ENCODE peak calls at places on chromosome 5, in ten cellular contexts. Z is left cardiac atrium; G is ovary; B is HT-29; W is activated T-cell treated with anti-CD3 and anti-CD28 coated beads, Interleukin-2, amount 50 U/mL, for 1 hour; I is H1; M is head of caudate nucleus; U is right cardiac atrium; C is nucleus accumbens; A is AG09319. S is an unnamed sample.

GRCh38 chr5:162456096-162456495 is 388.5 kb downstream of the GABRG2 start:
- DNase-seq in Z (no peak), G (no peak), B (no peak), W (no peak), I (no peak), M (no peak), U (no peak), C (no peak), A (no peak), S (no peak)

GRCh38 chr5:153714732-153715287 is 224.3 kb downstream of the GRIA1 start:
- DNase-seq in Z (no peak), G (no peak), B (no peak), W (no peak), I (no peak), M (no peak), U (no peak), C (no peak), A (no peak), S (no peak)

GRCh38 chr5:160390787-160391696 is 8.8 kb downstream of the FAM200C start:
- DNase-seq in Z (no peak), G (no peak), B (peak), W (no peak), I (no peak), M (no peak), U (no peak), C (no peak), A (no peak), S (peak)

GRCh38 chr5:58108507-58108906 is 351.4 kb downstream of the PLK2 start:
- DNase-seq in Z (no peak), G (no peak), B (no peak), W (no peak), I (no peak), M (no peak), U (no peak), C (no peak), A (no peak), S (no peak)

GRCh38 chr5:148910686-148911361 is 84.4 kb downstream of the ADRB2 start:
- DNase-seq in Z (peak), G (no peak), B (peak), W (no peak), I (no peak), M (no peak), U (peak), C (no peak), A (no peak), S (no peak)

GRCh38 chr5:93417500-93417899 is 163.5 kb downstream of the NR2F1-AS1 start:
- DNase-seq in Z (no peak), G (no peak), B (no peak), W (no peak), I (no peak), M (no peak), U (no peak), C (no peak), A (no peak), S (no peak)

GRCh38 chr5:119055267-119055666 is 15.6 kb upstream of the DMXL1 start:
- DNase-seq in Z (no peak), G (no peak), B (no peak), W (no peak), I (no peak), M (no peak), U (no peak), C (no peak), A (no peak), S (no peak)

GRCh38 chr5:65822696-65823095 is 100.7 kb downstream of the NLN start:
- DNase-seq in Z (no peak), G (no peak), B (no peak), W (no peak), I (no peak), M (no peak), U (no peak), C (no peak), A (no peak), S (no peak)

GRCh38 chr5:58987193-58987592 is 404.3 kb downstream of the RAB3C start:
- DNase-seq in Z (no peak), G (no peak), B (no peak), W (no peak), I (no peak), M (no peak), U (no peak), C (no peak), A (no peak), S (no peak)

GRCh38 chr5:172904643-172905345 is 54.4 kb upstream of the RPL26L1 start:
- DNase-seq in Z (peak), G (peak), B (peak), W (no peak), I (no peak), M (peak), U (peak), C (peak), A (no peak), S (no peak)

GRCh38 chr5:138946241-138946623 is 71.1 kb upstream of the LRRTM2 start:
- DNase-seq in Z (no peak), G (peak), B (no peak), W (no peak), I (no peak), M (peak), U (no peak), C (peak), A (no peak), S (no peak)

GRCh38 chr5:17203329-17204132 is 13.9 kb upstream of the BASP1 start:
- DNase-seq in Z (no peak), G (no peak), B (peak), W (no peak), I (no peak), M (peak), U (no peak), C (peak), A (peak), S (peak)

GRCh38 chr5:150661821-150662596 is 958 bp downstream of the MYOZ3 start:
- DNase-seq in Z (peak), G (no peak), B (no peak), W (no peak), I (no peak), M (no peak), U (no peak), C (no peak), A (no peak), S (no peak)

GRCh38 chr5:96279796-96280542 is 153.1 kb downstream of the PCSK1 start:
- DNase-seq in Z (no peak), G (no peak), B (no peak), W (no peak), I (no peak), M (no peak), U (no peak), C (no peak), A (no peak), S (no peak)

GRCh38 chr5:141182248-141182647 is at the start of gene PCDHB16:
- DNase-seq in Z (no peak), G (peak), B (peak), W (no peak), I (no peak), M (peak), U (no peak), C (peak), A (no peak), S (peak)

GRCh38 chr5:157063776-157064430 is 5.0 kb upstream of the HAVCR1 start:
- DNase-seq in Z (no peak), G (no peak), B (no peak), W (no peak), I (no peak), M (no peak), U (no peak), C (no peak), A (no peak), S (peak)